ENCODE peak calls at places on chromosomes 2 and 18, in nine cellular contexts. One of them, this sample, is unnamed.
A peak's percentile ranks its signal among the peaks of the same experiment; 100 is the strongest.

GRCh38 chr2:203928849-203929248 is 7.7 kb upstream of the ICOS start:
- DNase-seq in Caco-2: no peak
- DNase-seq in CD8-positive, alpha-beta T cell: no peak
- DNase-seq in tibial artery: no peak
- DNase-seq in lower lobe of right lung: no peak
- DNase-seq in cardiac muscle cell: no peak
- DNase-seq in heart right ventricle: no peak
- DNase-seq in GM13977: no peak
- DNase-seq in fibroblast of mammary gland: peak; percentile 20
- DNase-seq in this sample: no peak

GRCh38 chr2:236569593-236569973 is at the start of gene ACKR3:
- DNase-seq in Caco-2: peak; percentile 67
- DNase-seq in CD8-positive, alpha-beta T cell: peak; percentile 83
- DNase-seq in tibial artery: peak; percentile 94
- DNase-seq in lower lobe of right lung: peak; percentile 72
- DNase-seq in cardiac muscle cell: peak; percentile 79
- DNase-seq in heart right ventricle: peak; percentile 75
- DNase-seq in GM13977: peak; percentile 87
- DNase-seq in fibroblast of mammary gland: peak; percentile 61
- DNase-seq in this sample: peak; percentile 89

GRCh38 chr2:160407393-160408204 is 86.0 kb downstream of the RBMS1 start:
- DNase-seq in Caco-2: peak; percentile 68
- DNase-seq in CD8-positive, alpha-beta T cell: peak; percentile 81
- DNase-seq in tibial artery: peak; percentile 75
- DNase-seq in lower lobe of right lung: peak; percentile 80
- DNase-seq in cardiac muscle cell: peak; percentile 66
- DNase-seq in heart right ventricle: peak; percentile 74
- DNase-seq in GM13977: peak; percentile 55
- DNase-seq in fibroblast of mammary gland: no peak
- DNase-seq in this sample: peak; percentile 50

GRCh38 chr18:34659579-34660517 is 50.2 kb upstream of the DTNA start:
- DNase-seq in Caco-2: peak; percentile 49
- DNase-seq in CD8-positive, alpha-beta T cell: no peak
- DNase-seq in tibial artery: peak; percentile 93
- DNase-seq in lower lobe of right lung: peak; percentile 73
- DNase-seq in cardiac muscle cell: peak; percentile 82
- DNase-seq in heart right ventricle: peak; percentile 59
- DNase-seq in GM13977: no peak
- DNase-seq in fibroblast of mammary gland: peak; percentile 96
- DNase-seq in this sample: no peak

GRCh38 chr2:60385648-60386047 is 167.8 kb downstream of the BCL11A start:
- DNase-seq in Caco-2: no peak
- DNase-seq in CD8-positive, alpha-beta T cell: no peak
- DNase-seq in tibial artery: no peak
- DNase-seq in lower lobe of right lung: no peak
- DNase-seq in cardiac muscle cell: no peak
- DNase-seq in heart right ventricle: no peak
- DNase-seq in GM13977: no peak
- DNase-seq in fibroblast of mammary gland: no peak
- DNase-seq in this sample: no peak

GRCh38 chr18:48200631-48201336 is 208.4 kb downstream of the ZBTB7C start:
- DNase-seq in Caco-2: no peak
- DNase-seq in CD8-positive, alpha-beta T cell: peak; percentile 42
- DNase-seq in tibial artery: no peak
- DNase-seq in lower lobe of right lung: no peak
- DNase-seq in cardiac muscle cell: no peak
- DNase-seq in heart right ventricle: no peak
- DNase-seq in GM13977: no peak
- DNase-seq in fibroblast of mammary gland: no peak
- DNase-seq in this sample: no peak

GRCh38 chr2:168156661-168157060 is 90.7 kb downstream of the STK39 start:
- DNase-seq in Caco-2: no peak
- DNase-seq in CD8-positive, alpha-beta T cell: no peak
- DNase-seq in tibial artery: no peak
- DNase-seq in lower lobe of right lung: no peak
- DNase-seq in cardiac muscle cell: no peak
- DNase-seq in heart right ventricle: peak; percentile 33
- DNase-seq in GM13977: no peak
- DNase-seq in fibroblast of mammary gland: peak; percentile 67
- DNase-seq in this sample: no peak

GRCh38 chr2:173238385-173238784 is 116.3 kb upstream of the CDCA7 start:
- DNase-seq in Caco-2: no peak
- DNase-seq in CD8-positive, alpha-beta T cell: no peak
- DNase-seq in tibial artery: no peak
- DNase-seq in lower lobe of right lung: no peak
- DNase-seq in cardiac muscle cell: no peak
- DNase-seq in heart right ventricle: no peak
- DNase-seq in GM13977: no peak
- DNase-seq in fibroblast of mammary gland: no peak
- DNase-seq in this sample: no peak

GRCh38 chr2:230575640-230576324 is 136.9 kb upstream of the CAB39 start:
- DNase-seq in Caco-2: no peak
- DNase-seq in CD8-positive, alpha-beta T cell: peak; percentile 75
- DNase-seq in tibial artery: no peak
- DNase-seq in lower lobe of right lung: no peak
- DNase-seq in cardiac muscle cell: no peak
- DNase-seq in heart right ventricle: no peak
- DNase-seq in GM13977: no peak
- DNase-seq in fibroblast of mammary gland: no peak
- DNase-seq in this sample: no peak

GRCh38 chr2:168365094-168365621 is 90.9 kb upstream of the CERS6 start:
- DNase-seq in Caco-2: no peak
- DNase-seq in CD8-positive, alpha-beta T cell: no peak
- DNase-seq in tibial artery: no peak
- DNase-seq in lower lobe of right lung: no peak
- DNase-seq in cardiac muscle cell: no peak
- DNase-seq in heart right ventricle: no peak
- DNase-seq in GM13977: no peak
- DNase-seq in fibroblast of mammary gland: no peak
- DNase-seq in this sample: no peak

GRCh38 chr2:177172034-177172880 is 40.3 kb upstream of the HNRNPA3 start:
- DNase-seq in Caco-2: no peak
- DNase-seq in CD8-positive, alpha-beta T cell: no peak
- DNase-seq in tibial artery: no peak
- DNase-seq in lower lobe of right lung: no peak
- DNase-seq in cardiac muscle cell: no peak
- DNase-seq in heart right ventricle: no peak
- DNase-seq in GM13977: no peak
- DNase-seq in fibroblast of mammary gland: peak; percentile 82
- DNase-seq in this sample: no peak

GRCh38 chr2:53516650-53517049 is 251.0 kb upstream of the CHAC2 start:
- DNase-seq in Caco-2: no peak
- DNase-seq in CD8-positive, alpha-beta T cell: no peak
- DNase-seq in tibial artery: no peak
- DNase-seq in lower lobe of right lung: no peak
- DNase-seq in cardiac muscle cell: no peak
- DNase-seq in heart right ventricle: no peak
- DNase-seq in GM13977: no peak
- DNase-seq in fibroblast of mammary gland: no peak
- DNase-seq in this sample: no peak

GRCh38 chr2:229980440-229981184 is 58.3 kb downstream of the FBXO36 start:
- DNase-seq in Caco-2: no peak
- DNase-seq in CD8-positive, alpha-beta T cell: no peak
- DNase-seq in tibial artery: peak; percentile 66
- DNase-seq in lower lobe of right lung: no peak
- DNase-seq in cardiac muscle cell: peak; percentile 49
- DNase-seq in heart right ventricle: peak; percentile 56
- DNase-seq in GM13977: peak; percentile 55
- DNase-seq in fibroblast of mammary gland: peak; percentile 75
- DNase-seq in this sample: peak; percentile 58

GRCh38 chr2:19664651-19665050 is 237.1 kb downstream of the TTC32 start:
- DNase-seq in Caco-2: no peak
- DNase-seq in CD8-positive, alpha-beta T cell: no peak
- DNase-seq in tibial artery: no peak
- DNase-seq in lower lobe of right lung: no peak
- DNase-seq in cardiac muscle cell: no peak
- DNase-seq in heart right ventricle: no peak
- DNase-seq in GM13977: no peak
- DNase-seq in fibroblast of mammary gland: peak; percentile 45
- DNase-seq in this sample: no peak

DNA sequence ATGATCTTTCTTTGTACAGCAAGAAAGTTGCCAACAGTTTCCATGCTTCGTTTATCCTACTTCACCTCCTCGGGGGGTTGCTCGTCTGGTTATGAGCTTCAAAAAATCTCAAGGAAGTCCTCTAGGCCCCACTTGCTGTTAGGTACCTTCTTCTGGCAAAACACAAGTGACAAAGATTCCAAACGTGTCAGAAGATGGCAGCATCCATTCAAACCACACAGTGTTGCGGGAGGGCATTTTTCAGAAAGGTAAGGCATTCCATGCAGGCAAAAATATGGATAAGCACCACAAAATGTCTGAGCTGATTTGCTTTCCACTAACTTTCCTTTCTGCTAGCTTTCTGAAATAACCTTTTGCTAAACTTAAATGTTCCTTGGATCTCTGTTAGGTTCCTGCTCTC is 13.2 kb upstream of the OR6B3 start:
- DNase-seq in Caco-2: no peak
- DNase-seq in CD8-positive, alpha-beta T cell: no peak
- DNase-seq in tibial artery: no peak
- DNase-seq in lower lobe of right lung: no peak
- DNase-seq in cardiac muscle cell: no peak
- DNase-seq in heart right ventricle: no peak
- DNase-seq in GM13977: no peak
- DNase-seq in fibroblast of mammary gland: no peak
- DNase-seq in this sample: no peak
- TF ChIP-seq CTCF in Caco-2: no peak
- TF ChIP-seq CTCF in CD8-positive, alpha-beta T cell: no peak
- TF ChIP-seq CTCF in tibial artery: no peak
- TF ChIP-seq CTCF in lower lobe of right lung: no peak
- TF ChIP-seq CTCF in cardiac muscle cell: no peak
- TF ChIP-seq CTCF in heart right ventricle: no peak
- TF ChIP-seq CTCF in GM13977: no peak
- TF ChIP-seq CTCF in fibroblast of mammary gland: no peak
- TF ChIP-seq CTCF in this sample: no peak

GRCh38 chr2:102117488-102117887 is 25.1 kb upstream of the IL1R1 start:
- DNase-seq in Caco-2: no peak
- DNase-seq in CD8-positive, alpha-beta T cell: no peak
- DNase-seq in tibial artery: no peak
- DNase-seq in lower lobe of right lung: no peak
- DNase-seq in cardiac muscle cell: no peak
- DNase-seq in heart right ventricle: no peak
- DNase-seq in GM13977: no peak
- DNase-seq in fibroblast of mammary gland: no peak
- DNase-seq in this sample: no peak

GRCh38 chr2:102119255-102119654 is 23.3 kb upstream of the IL1R1 start:
- DNase-seq in Caco-2: no peak
- DNase-seq in CD8-positive, alpha-beta T cell: no peak
- DNase-seq in tibial artery: no peak
- DNase-seq in lower lobe of right lung: no peak
- DNase-seq in cardiac muscle cell: no peak
- DNase-seq in heart right ventricle: no peak
- DNase-seq in GM13977: no peak
- DNase-seq in fibroblast of mammary gland: no peak
- DNase-seq in this sample: no peak

GRCh38 chr2:102122909-102123308 is 19.6 kb upstream of the IL1R1 start:
- DNase-seq in Caco-2: no peak
- DNase-seq in CD8-positive, alpha-beta T cell: no peak
- DNase-seq in tibial artery: no peak
- DNase-seq in lower lobe of right lung: no peak
- DNase-seq in cardiac muscle cell: no peak
- DNase-seq in heart right ventricle: no peak
- DNase-seq in GM13977: no peak
- DNase-seq in fibroblast of mammary gland: no peak
- DNase-seq in this sample: no peak

GRCh38 chr2:102122115-102122514 is 20.4 kb upstream of the IL1R1 start:
- DNase-seq in Caco-2: no peak
- DNase-seq in CD8-positive, alpha-beta T cell: no peak
- DNase-seq in tibial artery: no peak
- DNase-seq in lower lobe of right lung: no peak
- DNase-seq in cardiac muscle cell: no peak
- DNase-seq in heart right ventricle: no peak
- DNase-seq in GM13977: no peak
- DNase-seq in fibroblast of mammary gland: peak; percentile 96
- DNase-seq in this sample: no peak

GRCh38 chr2:102120261-102121259 is 22.0 kb upstream of the IL1R1 start:
- DNase-seq in Caco-2: no peak
- DNase-seq in CD8-positive, alpha-beta T cell: no peak
- DNase-seq in tibial artery: no peak
- DNase-seq in lower lobe of right lung: no peak
- DNase-seq in cardiac muscle cell: no peak
- DNase-seq in heart right ventricle: no peak
- DNase-seq in GM13977: no peak
- DNase-seq in fibroblast of mammary gland: no peak
- DNase-seq in this sample: no peak
- TF ChIP-seq CTCF in Caco-2: no peak
- TF ChIP-seq CTCF in CD8-positive, alpha-beta T cell: no peak
- TF ChIP-seq CTCF in tibial artery: no peak
- TF ChIP-seq CTCF in lower lobe of right lung: no peak
- TF ChIP-seq CTCF in cardiac muscle cell: no peak
- TF ChIP-seq CTCF in heart right ventricle: no peak
- TF ChIP-seq CTCF in GM13977: no peak
- TF ChIP-seq CTCF in fibroblast of mammary gland: no peak
- TF ChIP-seq CTCF in this sample: no peak

DNA sequence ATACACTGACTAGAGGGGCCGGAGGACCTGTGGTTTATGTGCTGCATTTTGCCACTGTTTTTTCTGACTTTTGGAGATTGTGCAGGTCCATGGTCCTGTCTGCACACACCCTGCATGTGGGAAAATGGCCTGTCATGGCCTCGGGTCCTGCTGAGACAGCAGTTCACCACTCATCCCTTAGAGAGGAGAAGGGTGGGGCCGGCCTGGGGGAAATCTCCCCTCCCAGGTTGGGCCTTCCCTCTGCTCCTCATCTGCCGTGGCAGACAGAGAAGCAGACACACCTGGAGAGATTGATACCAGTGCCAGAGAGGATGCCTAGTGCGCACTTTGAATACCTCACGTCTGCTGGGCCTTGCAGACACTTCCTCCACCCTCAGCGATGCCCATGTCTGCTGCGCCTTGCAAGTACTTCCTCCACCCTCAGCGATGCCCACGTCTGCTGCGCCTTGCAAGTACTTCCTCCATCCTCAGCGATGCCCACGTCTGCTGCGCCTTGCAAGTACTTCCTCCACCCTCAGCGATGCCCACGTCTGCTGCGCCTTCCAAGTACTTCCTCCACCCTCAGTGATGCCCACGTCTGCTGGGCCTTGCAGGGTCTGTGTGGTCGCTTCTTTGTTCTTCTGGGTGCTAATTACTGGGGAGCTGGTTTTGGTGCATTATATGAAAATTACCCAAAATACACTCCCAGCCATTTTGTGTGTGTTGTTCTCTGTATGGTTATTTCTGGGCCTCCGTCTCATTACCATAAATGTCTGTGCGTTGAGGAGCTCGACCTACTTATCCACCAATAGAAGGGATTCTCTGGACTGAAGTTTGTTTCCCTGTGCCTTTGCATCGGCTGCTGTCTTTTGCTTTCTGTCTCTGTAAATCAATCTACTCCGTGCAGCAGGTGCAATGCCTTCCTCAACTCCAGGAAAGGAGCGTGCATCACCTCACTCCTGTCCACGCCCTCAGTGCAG is 186.9 kb upstream of the PXDN start:
- DNase-seq in Caco-2: no peak
- DNase-seq in CD8-positive, alpha-beta T cell: no peak
- DNase-seq in tibial artery: no peak
- DNase-seq in lower lobe of right lung: no peak
- DNase-seq in cardiac muscle cell: peak; percentile 10
- DNase-seq in heart right ventricle: no peak
- DNase-seq in GM13977: no peak
- DNase-seq in fibroblast of mammary gland: no peak
- DNase-seq in this sample: no peak
- TF ChIP-seq CTCF in Caco-2: no peak
- TF ChIP-seq CTCF in CD8-positive, alpha-beta T cell: no peak
- TF ChIP-seq CTCF in tibial artery: no peak
- TF ChIP-seq CTCF in lower lobe of right lung: no peak
- TF ChIP-seq CTCF in cardiac muscle cell: no peak
- TF ChIP-seq CTCF in heart right ventricle: no peak
- TF ChIP-seq CTCF in GM13977: no peak
- TF ChIP-seq CTCF in fibroblast of mammary gland: no peak
- TF ChIP-seq CTCF in this sample: no peak

GRCh38 chr2:80326214-80326613 is 21.7 kb upstream of the LRRTM1 start:
- DNase-seq in Caco-2: no peak
- DNase-seq in CD8-positive, alpha-beta T cell: no peak
- DNase-seq in tibial artery: no peak
- DNase-seq in lower lobe of right lung: no peak
- DNase-seq in cardiac muscle cell: peak; percentile 64
- DNase-seq in heart right ventricle: no peak
- DNase-seq in GM13977: peak; percentile 31
- DNase-seq in fibroblast of mammary gland: peak; percentile 47
- DNase-seq in this sample: peak; percentile 24
- TF ChIP-seq CTCF in Caco-2: peak; percentile 38
- TF ChIP-seq CTCF in CD8-positive, alpha-beta T cell: no peak
- TF ChIP-seq CTCF in tibial artery: no peak
- TF ChIP-seq CTCF in lower lobe of right lung: peak; percentile 20
- TF ChIP-seq CTCF in cardiac muscle cell: peak; percentile 18
- TF ChIP-seq CTCF in heart right ventricle: peak; percentile 65
- TF ChIP-seq CTCF in GM13977: peak; percentile 46
- TF ChIP-seq CTCF in fibroblast of mammary gland: peak; percentile 31
- TF ChIP-seq CTCF in this sample: no peak